ENCODE peak calls at places on chromosomes 2 and 18, in ten cellular contexts. One of them, this sample, is unnamed.

GRCh38 chr2:23426284-23426905 is 41.4 kb downstream of the KLHL29 start:
- DNase-seq in BJ: no peak
- DNase-seq in CD8-positive, alpha-beta T cell: no peak
- DNase-seq in right lobe of liver: no peak
- DNase-seq in thoracic aorta: peak; percentile 54
- DNase-seq in HFF-Myc: no peak
- DNase-seq in left ventricle myocardium inferior: peak; percentile 57
- DNase-seq in astrocyte of the spinal cord: peak; percentile 55
- DNase-seq in MM.1S: no peak
- DNase-seq in GM13976: no peak
- DNase-seq in this sample: no peak

GRCh38 chr2:120319686-120320317 is 26.1 kb upstream of the INHBB start:
- DNase-seq in MM.1S: no peak
- DNase-seq in GM13976: no peak
- DNase-seq in left ventricle myocardium inferior: no peak
- DNase-seq in right lobe of liver: peak; percentile 26
- DNase-seq in CD8-positive, alpha-beta T cell: no peak
- DNase-seq in thoracic aorta: no peak
- DNase-seq in BJ: no peak
- DNase-seq in HFF-Myc: no peak
- DNase-seq in astrocyte of the spinal cord: no peak
- DNase-seq in this sample: no peak

GRCh38 chr18:26082475-26082874 is 7.9 kb downstream of the SS18 start:
- DNase-seq in CD8-positive, alpha-beta T cell: no peak
- DNase-seq in HFF-Myc: no peak
- DNase-seq in thoracic aorta: no peak
- DNase-seq in BJ: no peak
- DNase-seq in MM.1S: no peak
- DNase-seq in left ventricle myocardium inferior: no peak
- DNase-seq in right lobe of liver: no peak
- DNase-seq in GM13976: no peak
- DNase-seq in astrocyte of the spinal cord: peak; percentile 22
- DNase-seq in this sample: no peak

GRCh38 chr2:121017411-121017810 is 267.6 kb downstream of the TFCP2L1 start:
- DNase-seq in left ventricle myocardium inferior: no peak
- DNase-seq in astrocyte of the spinal cord: no peak
- DNase-seq in CD8-positive, alpha-beta T cell: no peak
- DNase-seq in right lobe of liver: no peak
- DNase-seq in GM13976: no peak
- DNase-seq in BJ: no peak
- DNase-seq in MM.1S: no peak
- DNase-seq in thoracic aorta: no peak
- DNase-seq in HFF-Myc: no peak
- DNase-seq in this sample: no peak

GRCh38 chr2:113206251-113206650 is 32.5 kb downstream of the PSD4 start:
- DNase-seq in left ventricle myocardium inferior: no peak
- DNase-seq in thoracic aorta: no peak
- DNase-seq in GM13976: no peak
- DNase-seq in HFF-Myc: no peak
- DNase-seq in astrocyte of the spinal cord: no peak
- DNase-seq in MM.1S: no peak
- DNase-seq in right lobe of liver: no peak
- DNase-seq in BJ: no peak
- DNase-seq in CD8-positive, alpha-beta T cell: no peak
- DNase-seq in this sample: no peak

GRCh38 chr2:18721038-18721922 is 131.9 kb upstream of the NT5C1B start:
- DNase-seq in thoracic aorta: no peak
- DNase-seq in HFF-Myc: no peak
- DNase-seq in CD8-positive, alpha-beta T cell: no peak
- DNase-seq in BJ: no peak
- DNase-seq in left ventricle myocardium inferior: no peak
- DNase-seq in MM.1S: no peak
- DNase-seq in right lobe of liver: no peak
- DNase-seq in astrocyte of the spinal cord: peak; percentile 42
- DNase-seq in GM13976: no peak
- DNase-seq in this sample: no peak

GRCh38 chr2:67772216-67773180 is 290.3 kb downstream of the C1D start:
- DNase-seq in MM.1S: no peak
- DNase-seq in BJ: peak; percentile 24
- DNase-seq in right lobe of liver: no peak
- DNase-seq in GM13976: no peak
- DNase-seq in HFF-Myc: no peak
- DNase-seq in astrocyte of the spinal cord: no peak
- DNase-seq in left ventricle myocardium inferior: no peak
- DNase-seq in thoracic aorta: no peak
- DNase-seq in CD8-positive, alpha-beta T cell: no peak
- DNase-seq in this sample: no peak

GRCh38 chr2:25505630-25506029 is 163.9 kb upstream of the DNMT3A start:
- DNase-seq in MM.1S: no peak
- DNase-seq in HFF-Myc: no peak
- DNase-seq in BJ: no peak
- DNase-seq in astrocyte of the spinal cord: peak; percentile 62
- DNase-seq in thoracic aorta: no peak
- DNase-seq in CD8-positive, alpha-beta T cell: no peak
- DNase-seq in left ventricle myocardium inferior: no peak
- DNase-seq in right lobe of liver: no peak
- DNase-seq in GM13976: no peak
- DNase-seq in this sample: no peak

GRCh38 chr2:222862068-222862914 is 1.5 kb downstream of the ACSL3 start:
- DNase-seq in GM13976: no peak
- DNase-seq in MM.1S: no peak
- DNase-seq in CD8-positive, alpha-beta T cell: no peak
- DNase-seq in astrocyte of the spinal cord: peak; percentile 61
- DNase-seq in BJ: no peak
- DNase-seq in left ventricle myocardium inferior: no peak
- DNase-seq in HFF-Myc: no peak
- DNase-seq in thoracic aorta: no peak
- DNase-seq in right lobe of liver: no peak
- DNase-seq in this sample: no peak

GRCh38 chr2:222862915-222863544 is 2.2 kb downstream of the ACSL3 start:
- DNase-seq in thoracic aorta: no peak
- DNase-seq in CD8-positive, alpha-beta T cell: no peak
- DNase-seq in MM.1S: no peak
- DNase-seq in GM13976: no peak
- DNase-seq in HFF-Myc: no peak
- DNase-seq in right lobe of liver: no peak
- DNase-seq in BJ: no peak
- DNase-seq in astrocyte of the spinal cord: no peak
- DNase-seq in left ventricle myocardium inferior: no peak
- DNase-seq in this sample: no peak

GRCh38 chr2:222861411-222862067 is 703 bp downstream of the ACSL3 start:
- DNase-seq in MM.1S: peak; percentile 42
- DNase-seq in right lobe of liver: peak; percentile 71
- DNase-seq in thoracic aorta: no peak
- DNase-seq in astrocyte of the spinal cord: peak; percentile 32
- DNase-seq in HFF-Myc: no peak
- DNase-seq in GM13976: peak; percentile 64
- DNase-seq in BJ: no peak
- DNase-seq in CD8-positive, alpha-beta T cell: peak; percentile 50
- DNase-seq in left ventricle myocardium inferior: peak; percentile 51
- DNase-seq in this sample: no peak

GRCh38 chr2:222859786-222860726 is 780 bp upstream of the ACSL3 start:
- DNase-seq in BJ: no peak
- DNase-seq in CD8-positive, alpha-beta T cell: no peak
- DNase-seq in GM13976: no peak
- DNase-seq in thoracic aorta: peak; percentile 37
- DNase-seq in MM.1S: no peak
- DNase-seq in HFF-Myc: no peak
- DNase-seq in right lobe of liver: peak; percentile 65
- DNase-seq in astrocyte of the spinal cord: peak; percentile 54
- DNase-seq in left ventricle myocardium inferior: peak; percentile 51
- DNase-seq in this sample: no peak

GRCh38 chr2:222860740-222861410 is at the start of gene ACSL3:
- DNase-seq in HFF-Myc: peak; percentile 58
- DNase-seq in thoracic aorta: peak; percentile 90
- DNase-seq in GM13976: peak; percentile 97
- DNase-seq in astrocyte of the spinal cord: peak; percentile 95
- DNase-seq in right lobe of liver: peak; percentile 99
- DNase-seq in BJ: no peak
- DNase-seq in CD8-positive, alpha-beta T cell: peak; percentile 92
- DNase-seq in MM.1S: peak; percentile 95
- DNase-seq in left ventricle myocardium inferior: peak; percentile 99
- DNase-seq in this sample: peak; percentile 83
- TF ChIP-seq CTCF in HFF-Myc: no peak
- TF ChIP-seq CTCF in thoracic aorta: no peak
- TF ChIP-seq CTCF in GM13976: no peak
- TF ChIP-seq CTCF in astrocyte of the spinal cord: no peak
- TF ChIP-seq CTCF in right lobe of liver: peak; percentile 16
- TF ChIP-seq CTCF in BJ: no peak
- TF ChIP-seq CTCF in CD8-positive, alpha-beta T cell: no peak
- TF ChIP-seq CTCF in MM.1S: no peak
- TF ChIP-seq CTCF in left ventricle myocardium inferior: no peak
- TF ChIP-seq CTCF in this sample: no peak

GRCh38 chr2:227862741-227863588 is 8.5 kb upstream of the DAW1 start:
- DNase-seq in MM.1S: no peak
- DNase-seq in thoracic aorta: no peak
- DNase-seq in CD8-positive, alpha-beta T cell: no peak
- DNase-seq in HFF-Myc: peak; percentile 37
- DNase-seq in astrocyte of the spinal cord: peak; percentile 77
- DNase-seq in GM13976: no peak
- DNase-seq in BJ: no peak
- DNase-seq in left ventricle myocardium inferior: no peak
- DNase-seq in right lobe of liver: no peak
- DNase-seq in this sample: no peak

GRCh38 chr2:227861011-227861410 is 10.4 kb upstream of the DAW1 start:
- DNase-seq in GM13976: no peak
- DNase-seq in right lobe of liver: no peak
- DNase-seq in BJ: no peak
- DNase-seq in astrocyte of the spinal cord: peak; percentile 49
- DNase-seq in CD8-positive, alpha-beta T cell: no peak
- DNase-seq in left ventricle myocardium inferior: no peak
- DNase-seq in HFF-Myc: no peak
- DNase-seq in MM.1S: no peak
- DNase-seq in thoracic aorta: no peak
- DNase-seq in this sample: no peak

GRCh38 chr2:227860116-227860724 is 11.2 kb upstream of the DAW1 start:
- DNase-seq in astrocyte of the spinal cord: no peak
- DNase-seq in CD8-positive, alpha-beta T cell: no peak
- DNase-seq in MM.1S: no peak
- DNase-seq in right lobe of liver: no peak
- DNase-seq in GM13976: no peak
- DNase-seq in BJ: no peak
- DNase-seq in thoracic aorta: no peak
- DNase-seq in HFF-Myc: no peak
- DNase-seq in left ventricle myocardium inferior: no peak
- DNase-seq in this sample: no peak

GRCh38 chr2:227864161-227864756 is 7.2 kb upstream of the DAW1 start:
- DNase-seq in left ventricle myocardium inferior: no peak
- DNase-seq in MM.1S: no peak
- DNase-seq in CD8-positive, alpha-beta T cell: no peak
- DNase-seq in HFF-Myc: no peak
- DNase-seq in GM13976: no peak
- DNase-seq in thoracic aorta: no peak
- DNase-seq in BJ: no peak
- DNase-seq in right lobe of liver: no peak
- DNase-seq in astrocyte of the spinal cord: peak; percentile 60
- DNase-seq in this sample: no peak

DNA sequence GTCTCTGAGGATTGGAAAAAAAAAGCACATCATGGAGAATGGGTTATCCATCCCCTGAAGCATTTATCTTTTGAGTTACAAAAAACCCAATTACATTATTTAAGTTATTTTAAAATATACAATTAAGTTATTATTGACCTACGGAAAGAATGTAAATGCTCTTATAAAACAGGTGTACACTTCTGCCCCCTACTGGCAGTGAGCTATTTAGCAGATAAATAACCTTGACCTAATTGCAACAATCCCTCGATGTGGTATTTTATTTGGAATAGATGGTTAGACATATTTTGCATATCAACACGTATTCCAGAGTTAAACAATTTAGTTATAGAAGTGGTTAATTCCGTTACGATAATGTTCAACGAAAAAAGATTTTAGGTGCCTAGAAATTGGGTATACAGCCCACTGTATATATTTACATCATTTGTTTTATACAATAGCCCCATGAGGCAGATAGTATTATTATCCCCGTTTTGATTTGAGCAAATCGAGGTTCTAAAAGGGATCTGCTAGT is 9.1 kb upstream of the DAW1 start:
- DNase-seq in astrocyte of the spinal cord: peak; percentile 72
- DNase-seq in thoracic aorta: no peak
- DNase-seq in CD8-positive, alpha-beta T cell: no peak
- DNase-seq in BJ: no peak
- DNase-seq in HFF-Myc: peak; percentile 29
- DNase-seq in right lobe of liver: no peak
- DNase-seq in left ventricle myocardium inferior: no peak
- DNase-seq in MM.1S: peak; percentile 57
- DNase-seq in GM13976: peak; percentile 65
- DNase-seq in this sample: no peak
- TF ChIP-seq CTCF in astrocyte of the spinal cord: peak; percentile 66
- TF ChIP-seq CTCF in thoracic aorta: peak; percentile 19
- TF ChIP-seq CTCF in CD8-positive, alpha-beta T cell: peak; percentile 31
- TF ChIP-seq CTCF in BJ: peak; percentile 56
- TF ChIP-seq CTCF in HFF-Myc: peak; percentile 52
- TF ChIP-seq CTCF in right lobe of liver: peak; percentile 79
- TF ChIP-seq CTCF in left ventricle myocardium inferior: peak; percentile 63
- TF ChIP-seq CTCF in MM.1S: peak; percentile 56
- TF ChIP-seq CTCF in GM13976: peak; percentile 75
- TF ChIP-seq CTCF in this sample: no peak

GRCh38 chr2:110120171-110121051 is 4.8 kb upstream of the MALL start:
- DNase-seq in astrocyte of the spinal cord: no peak
- DNase-seq in GM13976: no peak
- DNase-seq in left ventricle myocardium inferior: no peak
- DNase-seq in thoracic aorta: no peak
- DNase-seq in HFF-Myc: no peak
- DNase-seq in right lobe of liver: no peak
- DNase-seq in BJ: no peak
- DNase-seq in MM.1S: no peak
- DNase-seq in CD8-positive, alpha-beta T cell: no peak
- DNase-seq in this sample: no peak

GRCh38 chr2:110114801-110115200 is 821 bp downstream of the MALL start:
- DNase-seq in HFF-Myc: no peak
- DNase-seq in GM13976: no peak
- DNase-seq in astrocyte of the spinal cord: peak; percentile 29
- DNase-seq in thoracic aorta: no peak
- DNase-seq in CD8-positive, alpha-beta T cell: no peak
- DNase-seq in right lobe of liver: no peak
- DNase-seq in MM.1S: no peak
- DNase-seq in BJ: no peak
- DNase-seq in left ventricle myocardium inferior: no peak
- DNase-seq in this sample: no peak

GRCh38 chr2:110114007-110114591 is 1.5 kb downstream of the MALL start:
- DNase-seq in MM.1S: no peak
- DNase-seq in thoracic aorta: no peak
- DNase-seq in left ventricle myocardium inferior: no peak
- DNase-seq in HFF-Myc: no peak
- DNase-seq in right lobe of liver: no peak
- DNase-seq in GM13976: no peak
- DNase-seq in astrocyte of the spinal cord: peak; percentile 29
- DNase-seq in CD8-positive, alpha-beta T cell: peak; percentile 18
- DNase-seq in BJ: no peak
- DNase-seq in this sample: no peak

GRCh38 chr2:110115291-110116032 is at the start of gene MALL:
- DNase-seq in left ventricle myocardium inferior: no peak
- DNase-seq in CD8-positive, alpha-beta T cell: no peak
- DNase-seq in MM.1S: no peak
- DNase-seq in GM13976: no peak
- DNase-seq in right lobe of liver: no peak
- DNase-seq in HFF-Myc: no peak
- DNase-seq in thoracic aorta: no peak
- DNase-seq in astrocyte of the spinal cord: peak; percentile 69
- DNase-seq in BJ: no peak
- DNase-seq in this sample: no peak

GRCh38 chr2:110116033-110116710 is 550 bp upstream of the MALL start:
- DNase-seq in CD8-positive, alpha-beta T cell: no peak
- DNase-seq in right lobe of liver: no peak
- DNase-seq in left ventricle myocardium inferior: no peak
- DNase-seq in astrocyte of the spinal cord: peak; percentile 77
- DNase-seq in MM.1S: no peak
- DNase-seq in HFF-Myc: peak; percentile 35
- DNase-seq in GM13976: peak; percentile 42
- DNase-seq in thoracic aorta: no peak
- DNase-seq in BJ: no peak
- DNase-seq in this sample: no peak
- TF ChIP-seq CTCF in CD8-positive, alpha-beta T cell: no peak
- TF ChIP-seq CTCF in right lobe of liver: peak; percentile 10
- TF ChIP-seq CTCF in left ventricle myocardium inferior: peak; percentile 71
- TF ChIP-seq CTCF in astrocyte of the spinal cord: peak; percentile 84
- TF ChIP-seq CTCF in MM.1S: no peak
- TF ChIP-seq CTCF in HFF-Myc: peak; percentile 73
- TF ChIP-seq CTCF in GM13976: no peak
- TF ChIP-seq CTCF in thoracic aorta: peak; percentile 51
- TF ChIP-seq CTCF in BJ: peak; percentile 81
- TF ChIP-seq CTCF in this sample: no peak

GRCh38 chr2:197383825-197384224 is 51.0 kb downstream of the SF3B1 start:
- DNase-seq in astrocyte of the spinal cord: no peak
- DNase-seq in CD8-positive, alpha-beta T cell: no peak
- DNase-seq in thoracic aorta: no peak
- DNase-seq in HFF-Myc: no peak
- DNase-seq in GM13976: no peak
- DNase-seq in BJ: no peak
- DNase-seq in MM.1S: no peak
- DNase-seq in left ventricle myocardium inferior: no peak
- DNase-seq in right lobe of liver: no peak
- DNase-seq in this sample: no peak
- TF ChIP-seq CTCF in astrocyte of the spinal cord: no peak
- TF ChIP-seq CTCF in CD8-positive, alpha-beta T cell: no peak
- TF ChIP-seq CTCF in thoracic aorta: no peak
- TF ChIP-seq CTCF in HFF-Myc: no peak
- TF ChIP-seq CTCF in GM13976: no peak
- TF ChIP-seq CTCF in BJ: no peak
- TF ChIP-seq CTCF in MM.1S: no peak
- TF ChIP-seq CTCF in left ventricle myocardium inferior: no peak
- TF ChIP-seq CTCF in right lobe of liver: no peak
- TF ChIP-seq CTCF in this sample: no peak